ENCODE peak calls at places on chromosomes 16 and 17, in six cellular contexts. One of them, this sample, is unnamed.

GRCh38 chr16:73006021-73006420 is 41.9 kb downstream of the ZFHX3 start:
- DNase-seq in NB4: no peak
- DNase-seq in stomach: no peak
- DNase-seq in sigmoid colon: no peak
- DNase-seq in IMR-90: no peak
- DNase-seq in A549: no peak
- DNase-seq in this sample: no peak

GRCh38 chr17:61396586-61397085 is 3.0 kb upstream of the TBX2 start:
- DNase-seq in NB4: no peak
- DNase-seq in stomach: no peak
- DNase-seq in sigmoid colon: no peak
- DNase-seq in IMR-90: peak; percentile 35
- DNase-seq in A549: no peak
- DNase-seq in this sample: no peak

GRCh38 chr17:28563475-28563874 is 7.8 kb downstream of the PIGS start:
- DNase-seq in NB4: no peak
- DNase-seq in stomach: no peak
- DNase-seq in sigmoid colon: no peak
- DNase-seq in IMR-90: peak; percentile 60
- DNase-seq in A549: peak; percentile 60
- DNase-seq in this sample: no peak

GRCh38 chr16:85416267-85417109 is 196.6 kb upstream of the GSE1 start:
- DNase-seq in NB4: peak; percentile 81
- DNase-seq in stomach: peak; percentile 88
- DNase-seq in sigmoid colon: peak; percentile 79
- DNase-seq in IMR-90: peak; percentile 15
- DNase-seq in A549: peak; percentile 67
- DNase-seq in this sample: no peak

GRCh38 chr16:83992624-83993023 is 24.6 kb downstream of the NECAB2 start:
- DNase-seq in NB4: no peak
- DNase-seq in stomach: no peak
- DNase-seq in sigmoid colon: no peak
- DNase-seq in IMR-90: peak; percentile 71
- DNase-seq in A549: no peak
- DNase-seq in this sample: peak; percentile 59

GRCh38 chr16:67538666-67539101 is 10.1 kb downstream of the RIPOR1 start:
- DNase-seq in NB4: no peak
- DNase-seq in stomach: peak; percentile 37
- DNase-seq in sigmoid colon: peak; percentile 66
- DNase-seq in IMR-90: peak; percentile 56
- DNase-seq in A549: no peak
- DNase-seq in this sample: no peak

GRCh38 chr17:542943-543342 is 171.7 kb downstream of the VPS53 start:
- DNase-seq in NB4: no peak
- DNase-seq in stomach: no peak
- DNase-seq in sigmoid colon: no peak
- DNase-seq in IMR-90: no peak
- DNase-seq in A549: no peak
- DNase-seq in this sample: no peak

GRCh38 chr16:1536601-1537000 is 3.1 kb downstream of the TMEM204 start:
- DNase-seq in NB4: no peak
- DNase-seq in stomach: no peak
- DNase-seq in sigmoid colon: no peak
- DNase-seq in IMR-90: no peak
- DNase-seq in A549: no peak
- DNase-seq in this sample: no peak

GRCh38 chr16:58019866-58020538 is 5.6 kb upstream of the MMP15 start:
- DNase-seq in NB4: no peak
- DNase-seq in stomach: no peak
- DNase-seq in sigmoid colon: no peak
- DNase-seq in IMR-90: no peak
- DNase-seq in A549: no peak
- DNase-seq in this sample: no peak

GRCh38 chr17:66753126-66753920 is 81.6 kb upstream of the CACNG5 start:
- DNase-seq in NB4: no peak
- DNase-seq in stomach: no peak
- DNase-seq in sigmoid colon: peak; percentile 33
- DNase-seq in IMR-90: no peak
- DNase-seq in A549: no peak
- DNase-seq in this sample: no peak

GRCh38 chr17:60148300-60148838 is 1.4 kb upstream of the CA4 start:
- DNase-seq in NB4: no peak
- DNase-seq in stomach: no peak
- DNase-seq in sigmoid colon: no peak
- DNase-seq in IMR-90: no peak
- DNase-seq in A549: no peak
- DNase-seq in this sample: no peak

GRCh38 chr17:79991924-79992656 is 43.6 kb downstream of the TBC1D16 start:
- DNase-seq in NB4: no peak
- DNase-seq in stomach: peak; percentile 50
- DNase-seq in sigmoid colon: no peak
- DNase-seq in IMR-90: peak; percentile 38
- DNase-seq in A549: peak; percentile 42
- DNase-seq in this sample: no peak

GRCh38 chr17:61460796-61461585 is 8.8 kb downstream of the TBX4 start:
- DNase-seq in NB4: no peak
- DNase-seq in stomach: no peak
- DNase-seq in sigmoid colon: peak; percentile 38
- DNase-seq in IMR-90: peak; percentile 40
- DNase-seq in A549: no peak
- DNase-seq in this sample: no peak

GRCh38 chr17:44065668-44066203 is 735 bp downstream of the LSM12 start:
- DNase-seq in NB4: no peak
- DNase-seq in stomach: no peak
- DNase-seq in sigmoid colon: no peak
- DNase-seq in IMR-90: no peak
- DNase-seq in A549: no peak
- DNase-seq in this sample: no peak

GRCh38 chr16:73457851-73458250 is 409.9 kb upstream of the ZFHX3 start:
- DNase-seq in NB4: no peak
- DNase-seq in stomach: no peak
- DNase-seq in sigmoid colon: no peak
- DNase-seq in IMR-90: no peak
- DNase-seq in A549: no peak
- DNase-seq in this sample: no peak

GRCh38 chr16:990516-991291 is 9.1 kb downstream of the SOX8 start:
- DNase-seq in NB4: no peak
- DNase-seq in stomach: no peak
- DNase-seq in sigmoid colon: no peak
- DNase-seq in IMR-90: no peak
- DNase-seq in A549: no peak
- DNase-seq in this sample: no peak

GRCh38 chr16:75226550-75227360 is 8.0 kb downstream of the CTRB1 start:
- DNase-seq in NB4: no peak
- DNase-seq in stomach: no peak
- DNase-seq in sigmoid colon: no peak
- DNase-seq in IMR-90: no peak
- DNase-seq in A549: no peak
- DNase-seq in this sample: no peak

GRCh38 chr17:73011016-73011486 is 81.4 kb downstream of the SLC39A11 start:
- DNase-seq in NB4: peak; percentile 79
- DNase-seq in stomach: no peak
- DNase-seq in sigmoid colon: no peak
- DNase-seq in IMR-90: no peak
- DNase-seq in A549: no peak
- DNase-seq in this sample: no peak

GRCh38 chr16:11586375-11586855 is 304 bp downstream of the LITAF start:
- DNase-seq in NB4: no peak
- DNase-seq in stomach: no peak
- DNase-seq in sigmoid colon: no peak
- DNase-seq in IMR-90: no peak
- DNase-seq in A549: no peak
- DNase-seq in this sample: no peak

GRCh38 chr16:11588321-11589244 is 1.9 kb upstream of the LITAF start:
- DNase-seq in NB4: no peak
- DNase-seq in stomach: no peak
- DNase-seq in sigmoid colon: no peak
- DNase-seq in IMR-90: no peak
- DNase-seq in A549: no peak
- DNase-seq in this sample: no peak

GRCh38 chr16:11585460-11586374 is 1.0 kb downstream of the LITAF start:
- DNase-seq in NB4: peak; percentile 54
- DNase-seq in stomach: peak; percentile 42
- DNase-seq in sigmoid colon: no peak
- DNase-seq in IMR-90: peak; percentile 33
- DNase-seq in A549: peak; percentile 42
- DNase-seq in this sample: no peak

GRCh38 chr16:11587643-11588247 is 1.0 kb upstream of the LITAF start:
- DNase-seq in NB4: no peak
- DNase-seq in stomach: no peak
- DNase-seq in sigmoid colon: no peak
- DNase-seq in IMR-90: no peak
- DNase-seq in A549: no peak
- DNase-seq in this sample: no peak

DNA sequence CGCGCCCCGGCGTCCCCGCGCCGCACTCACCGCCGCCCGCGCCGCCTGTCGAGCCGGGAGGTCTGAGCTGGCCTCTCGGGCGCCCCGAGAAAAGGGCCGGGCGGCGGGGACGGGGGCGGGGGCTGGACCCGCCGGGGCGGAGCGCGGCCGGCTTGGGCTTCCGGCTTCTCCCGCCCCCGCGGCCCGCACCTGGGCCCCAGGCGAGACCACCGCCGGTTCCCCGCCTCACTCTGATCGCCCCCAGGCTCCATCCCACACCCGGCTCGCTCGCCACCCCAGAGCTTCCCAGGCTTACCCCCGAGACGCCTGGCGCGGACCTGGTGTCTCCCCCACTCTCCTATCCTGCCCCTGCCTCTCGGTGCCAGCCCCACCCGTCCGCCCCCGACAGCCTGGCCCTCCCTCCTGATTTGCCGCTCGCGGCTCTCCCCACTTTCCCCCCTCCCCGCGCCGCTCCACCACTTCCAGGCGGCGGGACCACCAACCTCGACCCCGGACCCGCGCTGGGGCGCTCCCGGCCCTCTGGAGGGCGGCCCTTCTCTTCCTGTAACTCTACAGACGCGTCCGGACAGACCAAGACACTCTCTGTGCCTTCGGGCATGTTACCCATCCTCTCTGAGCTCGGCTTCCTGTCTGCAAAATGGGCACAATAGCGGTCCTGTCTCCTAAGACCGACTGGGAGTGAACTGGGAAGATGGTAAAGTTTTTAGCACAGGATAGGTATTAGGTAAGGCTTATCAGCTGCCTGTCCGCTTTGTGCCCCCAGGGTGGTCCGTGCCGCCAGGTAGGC is at the start of gene LITAF:
- DNase-seq in NB4: peak; percentile 70
- DNase-seq in stomach: peak; percentile 78
- DNase-seq in sigmoid colon: peak; percentile 81
- DNase-seq in IMR-90: peak; percentile 42
- DNase-seq in A549: peak; percentile 55
- DNase-seq in this sample: peak; percentile 63
- TF ChIP-seq POLR2A in NB4: peak; percentile 30
- TF ChIP-seq POLR2A in stomach: no peak
- TF ChIP-seq POLR2A in sigmoid colon: no peak
- TF ChIP-seq POLR2A in IMR-90: peak; percentile 91
- TF ChIP-seq POLR2A in A549: peak; percentile 58
- TF ChIP-seq POLR2A in this sample: peak; percentile 71

GRCh38 chr16:22322741-22323140 is 25.5 kb downstream of the POLR3E start:
- DNase-seq in NB4: no peak
- DNase-seq in stomach: no peak
- DNase-seq in sigmoid colon: no peak
- DNase-seq in IMR-90: no peak
- DNase-seq in A549: no peak
- DNase-seq in this sample: no peak
- TF ChIP-seq POLR2A in NB4: no peak
- TF ChIP-seq POLR2A in stomach: no peak
- TF ChIP-seq POLR2A in sigmoid colon: no peak
- TF ChIP-seq POLR2A in IMR-90: no peak
- TF ChIP-seq POLR2A in A549: no peak
- TF ChIP-seq POLR2A in this sample: no peak

GRCh38 chr16:14500791-14501190 is 129.3 kb downstream of the PARN start:
- DNase-seq in NB4: no peak
- DNase-seq in stomach: no peak
- DNase-seq in sigmoid colon: no peak
- DNase-seq in IMR-90: peak; percentile 60
- DNase-seq in A549: no peak
- DNase-seq in this sample: no peak
- TF ChIP-seq POLR2A in NB4: no peak
- TF ChIP-seq POLR2A in stomach: no peak
- TF ChIP-seq POLR2A in sigmoid colon: no peak
- TF ChIP-seq POLR2A in IMR-90: no peak
- TF ChIP-seq POLR2A in A549: no peak
- TF ChIP-seq POLR2A in this sample: no peak

GRCh38 chr17:18250259-18250658 is 8.3 kb downstream of the FLII start:
- DNase-seq in NB4: no peak
- DNase-seq in stomach: peak; percentile 87
- DNase-seq in sigmoid colon: no peak
- DNase-seq in IMR-90: no peak
- DNase-seq in A549: no peak
- DNase-seq in this sample: no peak

GRCh38 chr17:18251204-18251603 is 7.3 kb downstream of the FLII start:
- DNase-seq in NB4: no peak
- DNase-seq in stomach: no peak
- DNase-seq in sigmoid colon: no peak
- DNase-seq in IMR-90: no peak
- DNase-seq in A549: no peak
- DNase-seq in this sample: no peak

GRCh38 chr17:18252160-18252559 is 6.4 kb downstream of the FLII start:
- DNase-seq in NB4: no peak
- DNase-seq in stomach: no peak
- DNase-seq in sigmoid colon: no peak
- DNase-seq in IMR-90: no peak
- DNase-seq in A549: no peak
- DNase-seq in this sample: no peak

GRCh38 chr17:18248811-18249210 is 9.7 kb downstream of the FLII start:
- DNase-seq in NB4: no peak
- DNase-seq in stomach: no peak
- DNase-seq in sigmoid colon: no peak
- DNase-seq in IMR-90: no peak
- DNase-seq in A549: no peak
- DNase-seq in this sample: no peak

GRCh38 chr17:18250708-18251107 is 7.8 kb downstream of the FLII start:
- DNase-seq in NB4: no peak
- DNase-seq in stomach: no peak
- DNase-seq in sigmoid colon: no peak
- DNase-seq in IMR-90: no peak
- DNase-seq in A549: no peak
- DNase-seq in this sample: no peak
- TF ChIP-seq POLR2A in NB4: no peak
- TF ChIP-seq POLR2A in stomach: no peak
- TF ChIP-seq POLR2A in sigmoid colon: no peak
- TF ChIP-seq POLR2A in IMR-90: no peak
- TF ChIP-seq POLR2A in A549: no peak
- TF ChIP-seq POLR2A in this sample: no peak

GRCh38 chr17:21272881-21273839 is 11.4 kb upstream of the MAP2K3 start:
- DNase-seq in NB4: peak; percentile 57
- DNase-seq in stomach: peak; percentile 49
- DNase-seq in sigmoid colon: no peak
- DNase-seq in IMR-90: no peak
- DNase-seq in A549: no peak
- DNase-seq in this sample: no peak
- TF ChIP-seq POLR2A in NB4: no peak
- TF ChIP-seq POLR2A in stomach: no peak
- TF ChIP-seq POLR2A in sigmoid colon: no peak
- TF ChIP-seq POLR2A in IMR-90: no peak
- TF ChIP-seq POLR2A in A549: no peak
- TF ChIP-seq POLR2A in this sample: no peak